ENCODE peak calls at places on chromosomes 1 and 21, in nine cellular contexts. Q is GM06990, J is ELF-1, S is left cardiac atrium, C is PC-9, P is fibroblast of the aortic adventitia, E is activated T-cell treated with anti-CD3 and anti-CD28 coated beads for 1 hour, K is A549, F is IMR-90. B is an unnamed sample.

GRCh38 chr1:2290595-2291510 is 62.7 kb downstream of the SKI start:
- DNase-seq in Q (peak; percentile 73), J (peak; percentile 19), S (peak; percentile 88), C (peak; percentile 96), P (peak; percentile 98), E (peak; percentile 55), K (no peak), F (peak; percentile 98), B (peak; percentile 50)

GRCh38 chr21:10272216-10272615 is 249.2 kb upstream of the TPTE start:
- DNase-seq in Q (no peak), J (no peak), S (peak; percentile 7), C (no peak), P (no peak), E (no peak), K (peak; percentile 17), F (no peak), B (no peak)

GRCh38 chr1:90045853-90046563 is 51.1 kb downstream of the ZNF326 start:
- DNase-seq in Q (no peak), J (peak; percentile 37), S (no peak), C (no peak), P (peak; percentile 16), E (no peak), K (peak; percentile 25), F (peak; percentile 21), B (no peak)

GRCh38 chr1:3033795-3034100 is 12.5 kb downstream of the ACTRT2 start:
- DNase-seq in Q (no peak), J (no peak), S (no peak), C (no peak), P (no peak), E (no peak), K (no peak), F (no peak), B (no peak)

GRCh38 chr1:65264197-65264929 is 45.0 kb upstream of the DNAJC6 start:
- DNase-seq in Q (no peak), J (peak; percentile 71), S (peak; percentile 36), C (no peak), P (peak; percentile 35), E (no peak), K (peak; percentile 29), F (peak; percentile 37), B (no peak)

GRCh38 chr21:16408280-16408669 is 678.5 kb downstream of the USP25 start:
- DNase-seq in Q (no peak), J (no peak), S (no peak), C (no peak), P (no peak), E (no peak), K (no peak), F (no peak), B (no peak)

GRCh38 chr1:62194651-62195282 is at the start of gene L1TD1:
- DNase-seq in Q (no peak), J (peak; percentile 94), S (no peak), C (no peak), P (no peak), E (no peak), K (no peak), F (no peak), B (no peak)

GRCh38 chr1:157673008-157673407 is 27.6 kb downstream of the FCRL3 start:
- DNase-seq in Q (no peak), J (no peak), S (no peak), C (no peak), P (no peak), E (no peak), K (no peak), F (no peak), B (no peak)

GRCh38 chr21:25039461-25040380 is 567.6 kb downstream of the MRPL39 start:
- DNase-seq in Q (peak; percentile 38), J (no peak), S (no peak), C (no peak), P (no peak), E (no peak), K (no peak), F (peak; percentile 5), B (peak; percentile 82)

GRCh38 chr21:28687571-28687970 is 305.1 kb downstream of the LTN1 start:
- DNase-seq in Q (no peak), J (no peak), S (no peak), C (no peak), P (no peak), E (no peak), K (no peak), F (no peak), B (no peak)

GRCh38 chr1:230501845-230502244 is 75.7 kb upstream of the PGBD5 start:
- DNase-seq in Q (no peak), J (no peak), S (no peak), C (no peak), P (no peak), E (no peak), K (no peak), F (no peak), B (no peak)

GRCh38 chr1:240790851-240791250 is 178.9 kb upstream of the GREM2 start:
- DNase-seq in Q (no peak), J (no peak), S (no peak), C (no peak), P (peak; percentile 68), E (no peak), K (no peak), F (peak; percentile 21), B (no peak)

GRCh38 chr1:160830321-160831153 is 32.1 kb downstream of the CD244 start:
- DNase-seq in Q (peak; percentile 29), J (peak; percentile 92), S (peak; percentile 69), C (peak; percentile 48), P (peak; percentile 28), E (peak; percentile 79), K (peak; percentile 73), F (peak; percentile 18), B (no peak)

GRCh38 chr21:15495965-15496364 is 233.8 kb upstream of the USP25 start:
- DNase-seq in Q (no peak), J (no peak), S (no peak), C (no peak), P (peak; percentile 59), E (no peak), K (no peak), F (peak; percentile 0), B (no peak)

GRCh38 chr21:31564439-31564838 is 95.1 kb upstream of the SOD1 start:
- DNase-seq in Q (no peak), J (no peak), S (no peak), C (no peak), P (no peak), E (no peak), K (no peak), F (no peak), B (no peak)

GRCh38 chr1:18464665-18465050 is 16.1 kb upstream of the KLHDC7A start:
- DNase-seq in Q (no peak), J (no peak), S (no peak), C (peak; percentile 81), P (no peak), E (no peak), K (no peak), F (no peak), B (no peak)

GRCh38 chr1:198253668-198254067 is 96.9 kb downstream of the NEK7 start:
- DNase-seq in Q (peak; percentile 67), J (no peak), S (no peak), C (no peak), P (peak; percentile 69), E (no peak), K (no peak), F (peak; percentile 75), B (peak; percentile 50)

GRCh38 chr21:35649186-35649585 is 411.1 kb downstream of the SETD4 start:
- DNase-seq in Q (no peak), J (no peak), S (no peak), C (no peak), P (peak; percentile 70), E (no peak), K (no peak), F (peak; percentile 70), B (no peak)

GRCh38 chr1:2247760-2248126 is 19.6 kb downstream of the SKI start:
- DNase-seq in Q (no peak), J (no peak), S (no peak), C (no peak), P (no peak), E (no peak), K (no peak), F (no peak), B (no peak)